ENCODE peak calls at places on chromosomes 4 and X, in seven cellular contexts. X is IMR-90, D is mesenchymal stem cell, C is H9, K is neuronal stem cell, E is mesendoderm, V is H1. T is an unnamed sample.

GRCh38 chr4:6777636-6778281 is 4.8 kb upstream of the KIAA0232 start:
- DNase-seq in V (no peak), K (no peak), D (no peak), X (no peak), C (no peak), E (no peak), T (no peak)

GRCh38 chrX:12441376-12442128 is 303.3 kb downstream of the FRMPD4 start:
- DNase-seq in D (peak), K (no peak), C (no peak), E (no peak), X (peak), V (no peak), T (no peak)

GRCh38 chrX:44400588-44400987 is 57.1 kb upstream of the EFHC2 start:
- DNase-seq in K (no peak), X (peak), V (no peak), C (no peak), D (peak), E (no peak), T (peak)

GRCh38 chr4:78846258-78846657 is 70.1 kb downstream of the BMP2K start:
- DNase-seq in X (no peak), E (no peak), C (no peak), V (no peak), K (no peak), D (no peak), T (no peak)

GRCh38 chr4:54169176-54169575 is 59.9 kb upstream of the PDGFRA start:
- DNase-seq in K (no peak), C (no peak), D (peak), E (no peak), X (peak), V (no peak), T (no peak)

GRCh38 chr4:150001815-150002214 is 76.4 kb upstream of the DCLK2 start:
- DNase-seq in C (no peak), D (no peak), E (no peak), V (no peak), K (no peak), X (peak), T (peak)

GRCh38 chrX:121579016-121579760 is 531.8 kb downstream of the GLUD2 start:
- DNase-seq in D (no peak), X (no peak), V (no peak), K (no peak), E (peak), C (no peak), T (peak)

GRCh38 chr4:186159613-186160012 is 31.8 kb upstream of the CYP4V2 start:
- DNase-seq in D (no peak), X (no peak), K (no peak), C (no peak), E (no peak), V (no peak), T (no peak)

GRCh38 chrX:41963348-41963747 is 40.0 kb upstream of the CASK start:
- DNase-seq in V (no peak), K (no peak), C (no peak), X (no peak), D (no peak), E (no peak), T (no peak)

GRCh38 chr4:151014521-151015457 is at the start of gene LRBA:
- DNase-seq in V (peak), E (peak), D (peak), C (peak), X (peak), K (peak), T (peak)

GRCh38 chrX:133546441-133546840 is 131.2 kb upstream of the GPC4 start:
- DNase-seq in K (no peak), E (no peak), D (no peak), C (no peak), X (no peak), V (no peak), T (peak)

GRCh38 chr4:189202182-189202868 is 738.3 kb upstream of the FRG1 start:
- DNase-seq in K (peak), E (peak), X (peak), D (peak), C (peak), V (no peak), T (peak)

GRCh38 chr4:945274-946102 is 13.2 kb downstream of the TMEM175 start:
- DNase-seq in E (peak), C (peak), K (peak), V (no peak), X (no peak), D (peak), T (no peak)

GRCh38 chr4:56465599-56466295 is 1.7 kb upstream of the SRP72 start:
- DNase-seq in E (peak), K (no peak), X (peak), V (no peak), D (peak), C (no peak), T (peak)

GRCh38 chr4:23084559-23085248 is 392.0 kb downstream of the GBA3 start:
- DNase-seq in V (no peak), X (no peak), E (no peak), K (no peak), C (no peak), D (no peak), T (no peak)

GRCh38 chrX:154040863-154041262 is 21.2 kb upstream of the IRAK1 start:
- DNase-seq in X (no peak), K (no peak), E (no peak), D (no peak), V (no peak), C (no peak), T (no peak)

GRCh38 chr4:116636917-116637316 is 448.5 kb downstream of the TRAM1L1 start:
- DNase-seq in X (no peak), K (no peak), D (no peak), V (no peak), E (no peak), C (no peak), T (no peak)

GRCh38 chr4:116628598-116628997 is 456.8 kb downstream of the TRAM1L1 start:
- DNase-seq in C (no peak), X (no peak), E (peak), D (no peak), V (no peak), K (no peak), T (no peak)

GRCh38 chr4:116632269-116632668 is 453.1 kb downstream of the TRAM1L1 start:
- DNase-seq in D (no peak), E (no peak), K (no peak), X (no peak), C (no peak), V (no peak), T (no peak)
- H3K18ac ChIP-seq in D (no peak), E (no peak), K (no peak), X (no peak), C (no peak), V (no peak), T (no peak)

DNA sequence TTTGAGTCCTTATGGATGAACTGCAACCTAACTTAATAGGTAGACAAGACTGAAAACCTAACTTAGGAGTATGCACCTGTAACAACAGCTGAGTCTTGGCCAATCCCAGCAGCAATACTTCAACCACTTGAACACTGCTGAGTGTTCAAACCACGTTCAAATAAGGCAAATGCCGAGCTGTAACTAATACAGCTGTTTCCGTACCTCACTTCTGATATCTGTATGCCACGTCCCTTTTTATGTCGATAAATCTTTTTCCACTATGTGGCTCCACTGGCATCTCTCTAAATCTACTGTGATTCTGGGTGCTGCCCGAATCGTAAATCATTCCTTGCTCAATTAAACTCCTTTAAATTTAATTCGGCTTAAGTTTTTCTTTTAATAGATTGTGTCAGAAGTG is 459.7 kb downstream of the INPP4B start:
- DNase-seq in K (no peak), C (no peak), V (no peak), X (no peak), D (no peak), E (no peak), T (no peak)
- H2BK120ac ChIP-seq in K (no peak), C (no peak), V (no peak), X (no peak), D (no peak), E (no peak), T (no peak)

GRCh38 chr4:145533011-145533410 is 51.4 kb downstream of the SMAD1 start:
- DNase-seq in E (no peak), X (no peak), K (no peak), C (no peak), V (no peak), D (no peak), T (no peak)
- H3K18ac ChIP-seq in E (no peak), X (no peak), K (no peak), C (no peak), V (no peak), D (no peak), T (no peak)

GRCh38 chrX:128035318-128035717 is 16.9 kb downstream of the ACTRT1 start:
- DNase-seq in C (no peak), V (no peak), D (no peak), E (no peak), K (no peak), X (no peak), T (no peak)
- H2BK120ac ChIP-seq in C (no peak), V (no peak), D (no peak), E (no peak), K (no peak), X (no peak), T (no peak)

GRCh38 chr4:168398589-168398988 is 80.0 kb upstream of the DDX60 start:
- DNase-seq in D (no peak), X (no peak), V (no peak), C (no peak), K (no peak), E (peak), T (no peak)
- H3K18ac ChIP-seq in D (no peak), X (no peak), V (no peak), C (no peak), K (no peak), E (no peak), T (no peak)

GRCh38 chrX:132125906-132126305 is 1.9 kb downstream of the FRMD7 start:
- DNase-seq in V (no peak), X (no peak), K (no peak), D (no peak), C (no peak), E (no peak), T (no peak)

DNA sequence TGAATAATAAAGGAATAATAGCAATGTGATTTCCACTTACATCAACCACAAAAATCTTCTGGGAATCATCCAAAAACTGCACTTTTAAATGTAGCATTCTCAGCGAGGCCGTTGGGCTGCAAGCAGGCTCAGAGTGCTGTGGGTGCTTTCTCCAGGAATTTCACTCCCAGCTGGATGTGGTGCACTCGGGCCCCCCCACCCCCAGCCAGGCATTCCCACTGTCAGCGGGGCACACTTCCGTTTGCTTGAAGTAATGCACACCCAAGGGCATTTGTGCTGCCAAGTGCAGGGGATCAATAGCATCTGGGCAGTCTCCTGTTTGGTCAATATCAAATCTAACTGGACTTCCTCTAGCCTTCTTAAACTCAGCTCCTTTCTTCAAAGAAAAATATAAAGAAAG is at the start of gene FRMD7:
- DNase-seq in C (no peak), K (no peak), D (no peak), X (no peak), V (no peak), E (no peak), T (no peak)
- H2BK120ac ChIP-seq in C (no peak), K (no peak), D (no peak), X (no peak), V (no peak), E (no peak), T (no peak)

DNA sequence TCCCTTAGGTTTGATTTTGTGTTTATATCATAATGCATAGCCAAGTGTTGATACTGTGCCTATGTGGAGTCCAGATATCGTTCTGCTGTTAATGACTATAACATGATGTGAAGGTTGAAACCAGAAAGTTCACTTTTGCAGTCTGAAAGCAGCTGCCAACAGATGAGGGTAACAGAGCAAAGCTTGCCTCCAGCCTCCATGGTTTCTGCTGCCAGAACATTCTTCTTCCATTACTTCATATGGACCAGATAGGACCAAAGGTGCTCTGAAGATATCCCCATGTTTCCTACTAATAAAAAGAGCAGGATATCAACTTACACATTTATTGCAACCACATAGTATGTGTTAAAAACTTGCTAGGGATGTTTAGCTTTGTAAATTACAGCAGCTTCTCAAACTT is 394.1 kb downstream of the SPRY1 start:
- DNase-seq in C (no peak), D (no peak), V (no peak), K (no peak), X (peak), E (no peak), T (peak)
- H3K18ac ChIP-seq in C (no peak), D (no peak), V (no peak), K (no peak), X (peak), E (no peak), T (no peak)